ENCODE peak calls at places on chromosomes 4 and X, in four cellular contexts. X is H9, R is globus pallidus, S is lower leg skin. L is an unnamed sample.
A peak's percentile ranks its signal among the peaks of the same experiment; 100 is the strongest.

GRCh38 chrX:125404667-125405160 is 85.0 kb downstream of the TEX13C start:
- DNase-seq in X (no peak), R (no peak), S (no peak), L (no peak)

GRCh38 chr4:182449186-182449880 is 206.1 kb downstream of the TENM3 start:
- DNase-seq in X (peak; percentile 75), R (peak; percentile 24), S (peak; percentile 20), L (no peak)

GRCh38 chr4:29805245-29805644 is 914.9 kb upstream of the PCDH7 start:
- DNase-seq in X (no peak), R (peak; percentile 14), S (no peak), L (no peak)

GRCh38 chr4:87872043-87872442 is 39.3 kb downstream of the MEPE start:
- DNase-seq in X (no peak), R (no peak), S (no peak), L (no peak)

GRCh38 chr4:154018659-154019058 is 229.8 kb upstream of the SFRP2 start:
- DNase-seq in X (peak; percentile 77), R (no peak), S (no peak), L (no peak)

GRCh38 chr4:141140271-141141205 is 7.3 kb upstream of the RNF150 start:
- DNase-seq in X (no peak), R (no peak), S (no peak), L (no peak)

GRCh38 chr4:152265149-152265621 is 270.7 kb downstream of the FBXW7 start:
- DNase-seq in X (no peak), R (no peak), S (peak; percentile 70), L (no peak)

GRCh38 chr4:140628016-140628415 is 59.3 kb upstream of the UCP1 start:
- DNase-seq in X (no peak), R (no peak), S (no peak), L (no peak)

GRCh38 chr4:65943076-65943475 is 272.8 kb upstream of the EPHA5 start:
- DNase-seq in X (peak; percentile 44), R (no peak), S (no peak), L (peak; percentile 1)

L was measured in GM23248.